ENCODE peak calls at places on chromosomes 2 and 18, in four cellular contexts. Z is aorta; V is stimulated activated CD4-positive, alpha-beta T cell treated with anti-CD3 and anti-CD28 coated beads, Interleukin-2, amount 100 ng/mL, for 24 hours; X is SJSA1. G is an unnamed sample.
A peak's percentile ranks its signal among the peaks of the same experiment; 100 is the strongest.

GRCh38 chr18:31400191-31400590 is 23.6 kb downstream of the DSG4 start:
- DNase-seq in Z (no peak), V (no peak), X (no peak), G (no peak)

GRCh38 chr2:190959911-190960788 is 53.8 kb downstream of the STAT1 start:
- DNase-seq in Z (no peak), V (no peak), X (no peak), G (no peak)

GRCh38 chr2:105597011-105597830 is 147.5 kb upstream of the NCK2 start:
- DNase-seq in Z (no peak), V (no peak), X (no peak), G (peak; percentile 10)

GRCh38 chr2:57890462-57890861 is 156.1 kb upstream of the VRK2 start:
- DNase-seq in Z (no peak), V (no peak), X (no peak), G (no peak)

GRCh38 chr2:226124548-226125011 is 675.0 kb downstream of the IRS1 start:
- DNase-seq in Z (no peak), V (no peak), X (no peak), G (no peak)

GRCh38 chr18:8696749-8697211 is 8.6 kb upstream of the MTCL1 start:
- DNase-seq in Z (peak; percentile 71), V (peak; percentile 86), X (peak; percentile 72), G (peak; percentile 58)

GRCh38 chr2:79799744-79800143 is 286.9 kb downstream of the CTNNA2 start:
- DNase-seq in Z (no peak), V (no peak), X (no peak), G (no peak)

GRCh38 chr18:10718809-10719208 is 193.0 kb downstream of the NAPG start:
- DNase-seq in Z (no peak), V (no peak), X (no peak), G (no peak)

GRCh38 chr2:200810252-200810650 is 1.5 kb upstream of the BZW1 start:
- DNase-seq in Z (peak; percentile 54), V (no peak), X (peak; percentile 22), G (no peak)

GRCh38 chr18:62346327-62347090 is 21.4 kb downstream of the TNFRSF11A start:
- DNase-seq in Z (no peak), V (no peak), X (no peak), G (no peak)

GRCh38 chr2:233061591-233062446 is 1.7 kb downstream of the INPP5D start:
- DNase-seq in Z (peak; percentile 80), V (peak; percentile 57), X (no peak), G (no peak)

GRCh38 chr2:38279201-38279600 is 97.9 kb downstream of the ATL2 start:
- DNase-seq in Z (no peak), V (no peak), X (no peak), G (no peak)

GRCh38 chr2:231549446-231550239 is 19.4 kb upstream of the NMUR1 start:
- DNase-seq in Z (peak; percentile 32), V (no peak), X (no peak), G (no peak)

GRCh38 chr2:221517362-221518121 is 54.6 kb downstream of the EPHA4 start:
- DNase-seq in Z (peak; percentile 52), V (peak; percentile 68), X (peak; percentile 42), G (peak; percentile 25)

GRCh38 chr2:27079233-27080139 is 1.1 kb downstream of the EMILIN1 start:
- DNase-seq in Z (no peak), V (no peak), X (peak; percentile 22), G (no peak)

GRCh38 chr2:75570948-75571729 is 10.4 kb upstream of the EVA1A start:
- DNase-seq in Z (no peak), V (no peak), X (peak; percentile 80), G (no peak)